ENCODE peak calls at places on chromosome 9, in nine cellular contexts. T, M, H, R, J, A, C, Z and V are unnamed samples.

GRCh38 chr9:133777111-133777791 is 39.1 kb upstream of the SARDH start:
- DNase-seq in R (no peak), A (peak; percentile 14), H (no peak), M (no peak), T (no peak), C (no peak), J (no peak), Z (no peak), V (peak; percentile 5)

GRCh38 chr9:83451308-83451707 is 86.9 kb downstream of the FRMD3 start:
- DNase-seq in Z (no peak), T (no peak), H (no peak), J (no peak), C (no peak), A (no peak), M (no peak), R (no peak), V (no peak)

GRCh38 chr9:137294684-137295312 is 7.3 kb downstream of the NRARP start:
- DNase-seq in R (peak; percentile 41), J (peak; percentile 28), A (no peak), C (no peak), T (no peak), H (no peak), M (no peak), Z (peak; percentile 35), V (peak; percentile 65)

GRCh38 chr9:135134253-135135028 is 47.0 kb downstream of the OLFM1 start:
- DNase-seq in T (no peak), Z (no peak), J (no peak), A (no peak), R (peak; percentile 34), M (no peak), C (no peak), H (no peak), V (no peak)

GRCh38 chr9:107438211-107439030 is 51.1 kb downstream of the KLF4 start:
- DNase-seq in M (no peak), A (no peak), H (no peak), T (peak; percentile 63), J (no peak), Z (no peak), C (no peak), R (no peak), V (no peak)

GRCh38 chr9:16445141-16445920 is 425.1 kb downstream of the BNC2 start:
- DNase-seq in C (no peak), A (no peak), J (no peak), T (no peak), M (peak; percentile 14), Z (no peak), H (peak; percentile 9), R (no peak), V (no peak)

GRCh38 chr9:83188272-83188671 is 125.3 kb upstream of the RASEF start:
- DNase-seq in J (no peak), Z (no peak), T (no peak), R (no peak), M (no peak), C (no peak), H (no peak), A (no peak), V (no peak)

GRCh38 chr9:85038061-85038460 is 368.5 kb downstream of the NTRK2 start:
- DNase-seq in Z (no peak), J (no peak), H (no peak), T (no peak), C (no peak), R (no peak), A (no peak), M (no peak), V (no peak)

GRCh38 chr9:114072181-114073140 is 5.6 kb downstream of the AMBP start:
- DNase-seq in Z (no peak), C (no peak), M (no peak), T (no peak), R (peak; percentile 88), J (peak; percentile 51), H (no peak), A (peak; percentile 64), V (peak; percentile 51)

GRCh38 chr9:107833295-107833694 is 343.7 kb upstream of the KLF4 start:
- DNase-seq in Z (no peak), T (no peak), M (no peak), C (no peak), H (no peak), A (no peak), R (no peak), J (no peak), V (no peak)

GRCh38 chr9:132054024-132054423 is 25.6 kb downstream of the MED27 start:
- DNase-seq in Z (no peak), M (no peak), C (no peak), A (no peak), H (no peak), T (no peak), R (no peak), J (no peak), V (no peak)

GRCh38 chr9:110650991-110651411 is 17.6 kb upstream of the MUSK start:
- DNase-seq in Z (no peak), M (no peak), T (no peak), H (peak; percentile 99), C (no peak), A (no peak), R (no peak), J (no peak), V (no peak)

GRCh38 chr9:93361995-93362394 is 89.5 kb upstream of the FAM120A start:
- DNase-seq in C (no peak), A (no peak), M (no peak), J (no peak), Z (no peak), T (no peak), H (no peak), R (no peak), V (no peak)

GRCh38 chr9:135008416-135008815 is 79.1 kb upstream of the OLFM1 start:
- DNase-seq in J (no peak), M (no peak), Z (no peak), C (no peak), R (no peak), A (no peak), H (no peak), T (no peak), V (no peak)

GRCh38 chr9:1427856-1428255 is 377.7 kb downstream of the DMRT2 start:
- DNase-seq in T (no peak), C (no peak), A (no peak), J (no peak), M (no peak), Z (no peak), H (no peak), R (no peak), V (no peak)

GRCh38 chr9:1434082-1434481 is 383.9 kb downstream of the DMRT2 start:
- DNase-seq in M (peak; percentile 10), Z (no peak), T (no peak), H (no peak), J (no peak), C (no peak), R (no peak), A (no peak), V (no peak)

GRCh38 chr9:1429328-1429727 is 379.2 kb downstream of the DMRT2 start:
- DNase-seq in H (no peak), M (peak; percentile 3), A (peak; percentile 16), J (no peak), C (no peak), Z (peak; percentile 15), T (peak; percentile 43), R (peak; percentile 21), V (no peak)
- TF ChIP-seq CTCF in H (peak; percentile 20), M (no peak), A (peak; percentile 56), J (no peak), C (no peak), Z (peak; percentile 26), T (peak; percentile 21), R (no peak), V (no peak)

GRCh38 chr9:21549890-21550289 is 67.8 kb upstream of the IFNE start:
- DNase-seq in H (no peak), Z (no peak), R (no peak), A (no peak), M (no peak), J (no peak), C (no peak), T (no peak), V (no peak)
- H3K4me3 ChIP-seq in H (no peak overlapping the region), Z (no peak overlapping the region), R (no peak overlapping the region), A (no peak overlapping the region), M (peak overlapping the region; percentile 79), J (no peak overlapping the region), C (no peak overlapping the region), T (no peak overlapping the region), V (no peak overlapping the region)

GRCh38 chr9:38146844-38147243 is 77.8 kb upstream of the SHB start:
- DNase-seq in T (peak; percentile 11), R (peak; percentile 32), A (no peak), J (no peak), H (no peak), M (no peak), Z (no peak), C (no peak), V (no peak)
- TF ChIP-seq CTCF in T (no peak), R (no peak), A (no peak), J (no peak), H (no peak), M (no peak), Z (no peak), C (no peak), V (no peak)

GRCh38 chr9:130243015-130243881 is 22.3 kb upstream of the HMCN2 start:
- DNase-seq in Z (peak; percentile 81), M (peak; percentile 83), H (no peak), A (peak; percentile 72), J (peak; percentile 83), C (peak; percentile 77), R (peak; percentile 76), T (peak; percentile 83), V (peak; percentile 72)

GRCh38 chr9:130241198-130241535 is 24.4 kb upstream of the HMCN2 start:
- DNase-seq in C (no peak), T (no peak), Z (no peak), J (no peak), R (no peak), M (no peak), A (no peak), H (no peak), V (peak; percentile 24)

GRCh38 chr9:130243882-130244170 is 21.7 kb upstream of the HMCN2 start:
- DNase-seq in A (no peak), R (no peak), T (no peak), J (no peak), Z (no peak), M (no peak), C (no peak), H (no peak), V (no peak)

GRCh38 chr9:130240410-130241197 is 25.0 kb upstream of the HMCN2 start:
- DNase-seq in T (peak; percentile 66), R (peak; percentile 57), J (peak; percentile 69), Z (peak; percentile 70), A (peak; percentile 41), M (peak; percentile 68), C (peak; percentile 64), H (no peak), V (peak; percentile 36)

DNA sequence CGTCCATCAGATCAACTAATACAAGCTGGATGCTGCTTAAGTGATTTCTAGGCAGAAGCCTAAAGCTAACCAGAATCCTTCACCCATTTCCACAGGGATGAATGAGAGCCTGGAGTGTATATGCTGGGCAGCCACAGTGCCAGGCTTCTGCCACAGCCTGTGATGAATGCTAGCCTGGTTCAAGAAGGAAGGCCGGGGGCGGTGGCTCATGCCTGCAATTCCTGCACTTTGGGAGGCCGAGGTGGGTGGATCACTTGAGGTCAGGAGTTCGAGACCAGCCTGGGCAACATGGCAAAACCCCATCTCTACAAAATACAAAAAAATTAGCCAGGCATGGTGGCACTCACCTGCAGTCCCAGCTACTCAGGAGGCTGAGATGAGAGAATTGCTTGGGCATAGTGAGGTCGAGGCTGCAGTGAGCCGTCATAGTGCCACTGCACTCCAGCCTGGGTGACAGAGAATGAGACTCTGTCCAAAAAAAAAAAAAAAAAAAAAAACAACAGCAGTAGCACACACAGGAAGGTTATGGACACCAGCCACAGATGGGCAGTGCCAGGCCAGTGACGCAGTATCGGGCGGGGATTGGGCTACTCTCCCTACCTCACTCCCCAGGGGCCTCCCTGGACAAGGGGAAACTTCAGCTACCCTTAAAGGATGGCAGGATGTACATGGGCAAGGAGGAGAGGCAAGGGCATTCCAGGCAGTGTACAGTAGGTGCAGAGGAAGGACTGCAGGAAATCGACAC is 23.1 kb upstream of the HMCN2 start:
- DNase-seq in R (no peak), J (no peak), M (no peak), T (peak; percentile 13), C (no peak), Z (no peak), A (no peak), H (no peak), V (no peak)
- H3K4me3 ChIP-seq in R (no peak overlapping the region), J (no peak overlapping the region), M (peak overlapping the region; percentile 40), T (no peak overlapping the region), C (no peak overlapping the region), Z (no peak overlapping the region), A (no peak overlapping the region), H (no peak overlapping the region), V (no peak overlapping the region)